ENCODE peak calls at places on chromosomes 2 and 18, in five cellular contexts. H is SK-N-SH, I is IMR-90, E is GM12878, W is K562. N is an unnamed sample.

GRCh38 chr18:21599585-21600525 is 649 bp downstream of the ESCO1 start:
- DNase-seq in I (peak), E (no peak), H (peak), W (peak), N (peak)

GRCh38 chr2:234279646-234280045 is 217.2 kb downstream of the ARL4C start:
- DNase-seq in I (no peak), W (no peak), H (no peak), E (no peak), N (no peak)

GRCh38 chr18:31102020-31102684 is at the start of gene DSC2:
- DNase-seq in E (no peak), W (peak), I (no peak), H (peak), N (peak)

GRCh38 chr2:12317853-12318426 is 398.8 kb upstream of the TRIB2 start:
- DNase-seq in W (no peak), E (no peak), I (peak), H (no peak), N (no peak)

GRCh38 chr2:28765316-28765715 is 13.7 kb downstream of the PPP1CB start:
- DNase-seq in W (no peak), E (no peak), I (peak), H (no peak), N (no peak)

GRCh38 chr2:16791496-16791895 is 125.9 kb upstream of the CYRIA start:
- DNase-seq in W (no peak), I (no peak), E (no peak), H (no peak), N (no peak)

GRCh38 chr18:58470292-58470691 is 158.6 kb downstream of the ALPK2 start:
- DNase-seq in H (no peak), I (no peak), E (no peak), W (no peak), N (no peak)

GRCh38 chr2:136131961-136132839 is 14.3 kb upstream of the CXCR4 start:
- DNase-seq in H (no peak), E (peak), I (no peak), W (no peak), N (no peak)

GRCh38 chr18:31684279-31685096 is at the start of gene B4GALT6:
- DNase-seq in H (peak), W (peak), I (no peak), E (no peak), N (no peak)

GRCh38 chr2:163698857-163699256 is 37.0 kb downstream of the FIGN start:
- DNase-seq in I (no peak), E (no peak), H (no peak), W (no peak), N (no peak)

GRCh38 chr18:35451032-35451431 is 46.7 kb downstream of the INO80C start:
- DNase-seq in H (no peak), E (no peak), I (no peak), W (no peak), N (no peak)

GRCh38 chr2:151338115-151338514 is 19.3 kb upstream of the TNFAIP6 start:
- DNase-seq in H (no peak), W (no peak), I (no peak), E (no peak), N (no peak)

GRCh38 chr2:105671156-105671555 is 73.6 kb upstream of the NCK2 start:
- DNase-seq in H (no peak), E (no peak), W (no peak), I (peak), N (no peak)

GRCh38 chr2:83115155-83115554 is 1343.9 kb downstream of the SUCLG1 start:
- DNase-seq in I (no peak), H (no peak), E (no peak), W (no peak), N (no peak)

GRCh38 chr2:219176818-219177593 is at the start of gene CNPPD1:
- DNase-seq in I (peak), H (peak), W (peak), E (no peak), N (peak)

GRCh38 chr2:74201596-74201995 is 3.2 kb downstream of the MTHFD2 start:
- DNase-seq in H (no peak), I (peak), E (no peak), W (no peak), N (no peak)

GRCh38 chr2:197215988-197216979 is 94.3 kb downstream of the ANKRD44 start:
- DNase-seq in H (no peak), E (peak), W (no peak), I (peak), N (no peak)

GRCh38 chr2:105396254-105397024 is 2.4 kb downstream of the FHL2 start:
- DNase-seq in H (no peak), W (peak), I (peak), E (no peak), N (peak)

GRCh38 chr2:171703574-171704347 is 16.5 kb downstream of the DYNC1I2 start:
- DNase-seq in W (peak), E (no peak), I (peak), H (peak), N (peak)

GRCh38 chr2:207330912-207331311 is 165.2 kb upstream of the KLF7 start:
- DNase-seq in W (no peak), H (no peak), I (peak), E (peak), N (no peak)

GRCh38 chr2:119377266-119377972 is 10.6 kb downstream of the DBI start:
- DNase-seq in H (no peak), E (no peak), W (peak), I (no peak), N (no peak)

GRCh38 chr2:218781691-218782528 is at the start of gene CYP27A1:
- DNase-seq in W (no peak), I (no peak), E (no peak), H (peak), N (peak)

GRCh38 chr18:62637807-62638687 is 77.3 kb upstream of the PHLPP1 start:
- DNase-seq in I (peak), E (no peak), W (peak), H (peak), N (peak)

GRCh38 chr18:2606335-2606734 is 35.0 kb downstream of the NDC80 start:
- DNase-seq in E (no peak), I (no peak), W (no peak), H (no peak), N (no peak)

GRCh38 chr2:234156326-234156725 is 105.8 kb downstream of the SPP2 start:
- DNase-seq in E (no peak), W (no peak), H (no peak), I (no peak), N (no peak)

GRCh38 chr2:105188343-105188742 is 53.2 kb upstream of the GPR45 start:
- DNase-seq in W (no peak), H (no peak), E (no peak), I (no peak), N (no peak)

GRCh38 chr2:6764968-6765723 is 100.6 kb downstream of the CMPK2 start:
- DNase-seq in E (no peak), W (no peak), I (no peak), H (no peak), N (no peak)

GRCh38 chr2:235116885-235117492 is 165.2 kb downstream of the SH3BP4 start:
- DNase-seq in H (peak), E (no peak), W (peak), I (peak), N (peak)

GRCh38 chr18:8868276-8868675 is 162.9 kb downstream of the MTCL1 start:
- DNase-seq in W (no peak), H (no peak), E (no peak), I (no peak), N (no peak)

GRCh38 chr18:48784654-48785053 is 166.1 kb downstream of the SMAD7 start:
- DNase-seq in H (no peak), I (no peak), E (peak), W (no peak), N (no peak)

GRCh38 chr2:105712981-105713596 is 31.6 kb upstream of the NCK2 start:
- DNase-seq in E (no peak), H (no peak), W (no peak), I (peak), N (no peak)

GRCh38 chr2:176643711-176644110 is 374.5 kb downstream of the MTX2 start:
- DNase-seq in W (no peak), I (no peak), E (no peak), H (peak), N (peak)

GRCh38 chr2:101759162-101759561 is 61.7 kb downstream of the MAP4K4 start:
- DNase-seq in W (no peak), H (no peak), E (no peak), I (peak), N (no peak)

GRCh38 chr2:168207861-168208260 is 39.5 kb downstream of the STK39 start:
- DNase-seq in W (no peak), E (no peak), H (no peak), I (peak), N (no peak)

GRCh38 chr2:220182790-220183189 is 555.4 kb downstream of the SLC4A3 start:
- DNase-seq in I (no peak), H (no peak), W (no peak), E (no peak), N (no peak)

GRCh38 chr2:160062283-160063005 is at the start of gene PLA2R1:
- DNase-seq in W (no peak), H (no peak), E (no peak), I (peak), N (no peak)

GRCh38 chr18:3012306-3012919 is 531 bp downstream of the LPIN2 start:
- DNase-seq in I (peak), H (peak), E (no peak), W (peak), N (no peak)

GRCh38 chr2:160876765-160877164 is 283.5 kb upstream of the TANK start:
- DNase-seq in W (no peak), E (no peak), H (no peak), I (peak), N (no peak)

GRCh38 chr2:41928593-41928992 is 119.2 kb upstream of the PKDCC start:
- DNase-seq in I (peak), H (no peak), W (no peak), E (no peak), N (no peak)

GRCh38 chr2:41932241-41933034 is 115.4 kb upstream of the PKDCC start:
- DNase-seq in H (peak), W (peak), E (no peak), I (peak), N (no peak)

GRCh38 chr2:41933035-41933429 is 114.8 kb upstream of the PKDCC start:
- DNase-seq in E (no peak), W (no peak), I (no peak), H (no peak), N (no peak)

GRCh38 chr2:41933585-41934322 is 114.1 kb upstream of the PKDCC start:
- DNase-seq in W (no peak), I (peak), H (no peak), E (no peak), N (no peak)

DNA sequence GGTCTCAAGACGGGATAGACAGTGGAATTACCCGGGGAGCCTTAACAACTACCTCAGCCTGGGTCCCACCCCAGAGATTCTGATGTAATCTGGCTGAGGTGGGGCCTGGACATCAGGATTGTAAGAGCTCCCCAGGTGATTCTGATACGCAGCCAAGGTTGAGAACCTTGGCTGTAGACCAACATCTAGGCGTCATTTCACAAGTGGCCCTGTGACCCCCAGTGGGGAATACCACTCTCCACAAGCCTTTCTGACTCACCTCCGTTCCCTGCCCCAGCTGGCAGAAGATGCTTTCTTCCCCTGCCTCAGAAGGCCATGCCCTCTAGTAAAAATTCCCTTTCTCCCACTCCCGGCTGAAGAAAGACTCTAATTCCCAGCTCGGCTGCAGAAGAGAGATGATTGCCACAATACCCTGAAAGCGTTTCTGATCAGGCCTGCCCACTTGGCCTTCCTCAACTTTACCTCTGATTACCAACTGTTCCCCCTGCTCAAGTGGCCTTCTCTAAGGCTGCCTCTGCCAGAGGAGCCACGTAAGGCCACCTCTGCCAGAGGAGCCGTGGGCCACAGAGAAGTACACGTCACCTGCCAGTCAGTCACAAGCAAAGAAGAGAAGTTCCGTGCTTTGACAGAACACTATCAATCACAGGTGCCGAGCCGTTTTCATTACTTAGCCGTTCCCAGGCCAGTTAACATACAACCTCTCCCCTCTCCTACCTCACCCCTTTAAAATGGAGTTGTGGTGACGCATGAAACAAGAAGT is 116.8 kb upstream of the PKDCC start:
- DNase-seq in I (no peak), W (no peak), E (peak), H (no peak), N (no peak)
- TF ChIP-seq MXI1 in I (no peak), W (no peak), E (no peak), H (no peak), N (no peak)

DNA sequence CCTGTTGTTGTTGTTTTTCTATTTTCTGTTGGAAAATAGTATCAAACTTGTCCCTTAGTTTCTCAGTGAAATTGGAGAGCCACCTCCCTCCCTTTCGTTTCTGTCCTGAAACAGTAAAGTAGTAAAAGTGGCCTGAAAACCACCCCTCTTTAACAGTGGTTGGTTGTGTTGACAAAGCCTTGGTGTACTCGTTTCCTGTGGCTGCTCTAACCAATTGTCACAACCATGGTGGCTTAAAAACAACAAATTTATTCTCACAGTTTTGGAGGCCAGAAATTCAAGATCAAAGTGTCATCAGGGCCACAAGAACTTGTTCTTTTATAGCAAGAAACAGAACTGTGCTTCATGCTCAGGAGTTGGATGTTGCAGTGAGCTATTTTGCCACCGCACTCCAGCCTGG is 4.0 kb upstream of the DYSF start:
- DNase-seq in I (no peak), W (no peak), E (no peak), H (no peak), N (no peak)
- TF ChIP-seq MXI1 in I (no peak), W (no peak), E (no peak), H (no peak), N (no peak)

GRCh38 chr18:12312936-12313335 is 4.9 kb downstream of the TUBB6 start:
- DNase-seq in H (no peak), E (no peak), W (no peak), I (peak), N (no peak)
- TF ChIP-seq MXI1 in H (no peak), E (no peak), W (no peak), I (no peak), N (no peak)

DNA sequence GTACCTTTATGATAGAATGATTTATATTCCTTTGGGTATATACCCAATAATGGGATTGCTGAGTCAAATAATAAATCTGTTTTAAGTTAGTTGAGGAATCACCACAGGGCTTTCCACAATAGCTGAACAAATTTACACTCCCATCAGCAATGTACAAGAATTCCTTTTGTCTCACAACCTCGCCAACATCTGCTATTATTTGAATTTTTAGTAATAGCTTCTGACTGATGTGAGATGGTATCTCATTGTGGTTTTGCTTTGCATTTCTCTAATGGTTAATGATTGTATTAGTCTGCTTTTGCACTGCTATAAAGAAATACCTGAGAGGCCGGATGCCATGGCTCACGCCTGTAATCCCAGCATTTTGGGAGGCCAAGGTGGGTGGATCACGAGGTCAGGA is 1387.6 kb upstream of the ACVR2A start:
- DNase-seq in W (no peak), I (no peak), H (no peak), E (no peak), N (no peak)
- TF ChIP-seq MXI1 in W (no peak), I (no peak), H (no peak), E (no peak), N (no peak)

DNA sequence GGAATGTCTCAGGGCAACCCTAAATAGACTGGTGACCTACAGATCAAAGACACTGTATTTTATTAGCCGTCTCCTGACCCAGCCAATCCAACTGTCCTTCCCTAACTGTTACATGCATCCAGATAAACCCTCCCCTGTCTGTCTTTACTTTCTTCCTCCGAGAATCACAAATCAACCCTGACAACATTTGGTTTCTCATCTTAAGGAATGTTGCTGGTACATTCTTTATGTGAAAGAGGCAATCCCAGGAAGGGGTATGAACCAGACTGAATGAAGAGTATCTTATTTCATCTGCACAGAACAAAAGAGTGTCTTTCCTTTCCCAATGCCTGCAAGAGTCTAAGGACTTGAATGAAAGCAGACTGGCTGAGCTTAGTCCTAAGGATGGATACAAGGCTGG is 113.9 kb upstream of the LTBP1 start:
- DNase-seq in I (peak), E (no peak), H (no peak), W (no peak), N (no peak)
- TF ChIP-seq MXI1 in I (no peak), E (no peak), H (no peak), W (no peak), N (no peak)

DNA sequence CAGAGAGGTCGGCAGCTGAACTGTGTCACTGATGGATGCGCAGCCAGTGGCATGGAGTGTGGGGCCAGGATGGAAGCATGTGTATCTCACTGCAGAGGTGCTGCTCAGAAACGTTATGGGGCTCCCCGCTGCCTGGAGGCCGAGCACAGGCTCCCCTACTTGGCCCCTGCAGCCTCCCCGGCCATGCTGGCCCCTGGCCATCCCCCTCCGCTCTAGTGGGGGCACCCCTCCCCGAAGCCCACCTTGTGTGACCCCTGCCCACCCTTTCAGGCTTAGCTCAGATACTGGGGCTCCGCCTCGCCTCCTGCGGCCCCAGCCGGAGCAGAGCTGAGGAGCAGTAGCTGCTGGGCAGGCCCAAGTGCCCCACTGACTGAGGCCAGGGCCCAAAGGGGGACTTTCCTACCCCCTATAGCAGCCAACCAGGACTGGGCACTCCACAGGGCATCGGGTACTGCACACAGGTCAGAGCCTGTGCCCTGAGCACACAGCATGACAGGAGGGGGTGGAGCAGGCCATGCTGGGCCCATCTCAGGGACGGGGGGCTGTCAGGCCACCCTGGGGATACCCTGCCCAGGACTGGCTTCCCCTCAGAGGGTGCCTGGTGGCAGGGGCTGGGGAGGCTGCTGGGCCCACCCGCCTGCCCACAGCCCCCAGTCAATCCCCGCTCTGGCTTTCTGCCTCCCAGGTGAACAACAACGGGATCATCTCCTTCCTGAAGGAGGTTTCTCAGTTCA is 31.3 kb downstream of the SNED1 start:
- DNase-seq in E (no peak), H (no peak), W (no peak), I (no peak), N (no peak)
- TF ChIP-seq MXI1 in E (no peak), H (no peak), W (no peak), I (no peak), N (no peak)

DNA sequence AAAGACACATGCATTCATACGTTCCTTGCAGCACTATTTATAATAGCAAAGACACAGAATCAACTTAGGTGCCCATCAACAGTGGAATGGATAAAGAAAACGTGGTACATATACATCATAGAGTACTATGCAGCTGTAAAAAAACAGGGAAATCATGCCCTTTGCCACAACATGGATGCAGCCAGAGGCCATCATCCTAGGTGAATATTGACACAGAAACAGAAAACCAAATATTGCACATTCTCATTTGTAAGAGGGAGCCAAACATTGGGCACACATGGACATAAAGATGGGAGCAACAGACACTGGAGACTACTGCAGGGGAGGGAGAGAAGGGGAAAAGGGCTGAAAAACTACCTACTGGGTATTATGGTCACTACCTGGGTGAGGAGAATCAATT is 73.5 kb downstream of the SESTD1 start:
- DNase-seq in I (no peak), H (no peak), W (no peak), E (no peak), N (peak)
- TF ChIP-seq MXI1 in I (no peak), H (no peak), W (no peak), E (no peak), N (no peak)

N was measured in HepG2.